ENCODE peak calls at places on chromosomes 2 and 18, in nine cellular contexts. L, D, E, S, X, J, H, P and M are unnamed samples.

GRCh38 chr2:68764041-68764780 is 29.6 kb downstream of the ARHGAP25 start:
- DNase-seq in D (no peak), H (no peak), L (no peak), X (no peak), E (no peak), S (no peak), P (no peak), J (no peak), M (no peak)

GRCh38 chr2:102253753-102254150 is 57.6 kb upstream of the IL1RL1 start:
- DNase-seq in H (no peak), J (no peak), L (no peak), D (peak), P (no peak), S (no peak), X (no peak), E (no peak), M (no peak)

GRCh38 chr18:57961876-57962505 is 82.0 kb upstream of the NEDD4L start:
- DNase-seq in J (no peak), X (no peak), P (no peak), D (no peak), H (peak), L (no peak), S (no peak), E (no peak), M (no peak)

GRCh38 chr2:230343747-230344146 is 16.8 kb downstream of the SP140L start:
- DNase-seq in H (no peak), X (no peak), E (no peak), D (no peak), J (no peak), L (no peak), S (no peak), P (no peak), M (no peak)

GRCh38 chr2:40394597-40394996 is 57.3 kb downstream of the SLC8A1 start:
- DNase-seq in P (no peak), X (no peak), L (no peak), S (no peak), H (no peak), E (no peak), D (no peak), J (no peak), M (no peak)

GRCh38 chr2:202154613-202155281 is 81.7 kb downstream of the KIAA2012 start:
- DNase-seq in J (no peak), H (no peak), P (no peak), D (no peak), L (no peak), S (no peak), E (no peak), X (no peak), M (no peak)

GRCh38 chr2:217653240-217653639 is 349.6 kb downstream of the TNS1 start:
- DNase-seq in J (no peak), L (no peak), E (no peak), H (peak), S (peak), P (peak), D (peak), X (peak), M (peak)

GRCh38 chr2:159773876-159774275 is 24.1 kb downstream of the CD302 start:
- DNase-seq in X (no peak), S (no peak), E (no peak), P (no peak), D (no peak), J (no peak), H (no peak), L (no peak), M (no peak)

GRCh38 chr2:42777883-42778805 is 14.2 kb upstream of the OXER1 start:
- DNase-seq in J (no peak), L (no peak), P (no peak), E (no peak), H (no peak), S (no peak), D (no peak), X (no peak), M (peak)

GRCh38 chr2:60213865-60214657 is 339.4 kb downstream of the BCL11A start:
- DNase-seq in D (peak), X (no peak), J (no peak), H (no peak), S (peak), P (no peak), L (no peak), E (no peak), M (no peak)

GRCh38 chr2:29326926-29327325 is 211.7 kb downstream of the CLIP4 start:
- DNase-seq in P (no peak), S (no peak), E (no peak), L (no peak), J (no peak), X (no peak), D (no peak), H (no peak), M (no peak)

GRCh38 chr2:180604077-180604476 is 376.3 kb upstream of the UBE2E3 start:
- DNase-seq in E (no peak), H (no peak), P (no peak), X (no peak), J (no peak), L (no peak), S (no peak), D (peak), M (no peak)

GRCh38 chr2:222927600-222927999 is 66.8 kb downstream of the ACSL3 start:
- DNase-seq in H (no peak), E (no peak), J (no peak), L (no peak), S (no peak), D (no peak), X (no peak), P (no peak), M (no peak)

GRCh38 chr18:61948196-61948800 is 55.5 kb upstream of the RNF152 start:
- DNase-seq in S (no peak), L (no peak), E (no peak), D (no peak), P (no peak), X (no peak), H (no peak), J (peak), M (no peak)

GRCh38 chr2:100274076-100274475 is 48.2 kb downstream of the LONRF2 start:
- DNase-seq in P (no peak), H (no peak), D (no peak), X (no peak), S (no peak), J (no peak), E (no peak), L (peak), M (no peak)

GRCh38 chr2:171490577-171490976 is 31.7 kb upstream of the CYBRD1 start:
- DNase-seq in E (no peak), D (no peak), J (no peak), P (no peak), H (peak), L (no peak), S (no peak), X (no peak), M (no peak)

GRCh38 chr18:5173216-5173615 is 23.8 kb downstream of the AKAIN1 start:
- DNase-seq in L (no peak), D (no peak), S (no peak), H (no peak), E (no peak), J (no peak), P (no peak), X (no peak), M (no peak)

GRCh38 chr2:201120500-201120899 is 4.5 kb downstream of the CFLAR start:
- DNase-seq in H (no peak), P (no peak), D (no peak), J (no peak), S (no peak), E (no peak), L (no peak), X (no peak), M (no peak)
- H3K4me3 ChIP-seq in H (peak), P (no peak), D (peak), J (no peak), S (peak), E (peak), L (no peak), X (peak), M (no peak)

GRCh38 chr2:201129044-201129505 is 13.1 kb downstream of the CFLAR start:
- DNase-seq in H (no peak), S (no peak), X (no peak), E (no peak), J (no peak), L (no peak), P (no peak), D (peak), M (no peak)

GRCh38 chr2:201126308-201127127 is 10.6 kb downstream of the CFLAR start:
- DNase-seq in H (no peak), S (no peak), P (no peak), L (no peak), E (no peak), J (no peak), X (no peak), D (peak), M (no peak)

GRCh38 chr2:201127570-201127969 is 11.6 kb downstream of the CFLAR start:
- DNase-seq in P (no peak), S (no peak), J (no peak), X (no peak), L (no peak), H (no peak), D (peak), E (no peak), M (peak)

GRCh38 chr2:201130524-201131186 is 14.7 kb downstream of the CFLAR start:
- DNase-seq in X (no peak), D (peak), E (no peak), H (peak), L (no peak), S (no peak), J (no peak), P (no peak), M (no peak)

DNA sequence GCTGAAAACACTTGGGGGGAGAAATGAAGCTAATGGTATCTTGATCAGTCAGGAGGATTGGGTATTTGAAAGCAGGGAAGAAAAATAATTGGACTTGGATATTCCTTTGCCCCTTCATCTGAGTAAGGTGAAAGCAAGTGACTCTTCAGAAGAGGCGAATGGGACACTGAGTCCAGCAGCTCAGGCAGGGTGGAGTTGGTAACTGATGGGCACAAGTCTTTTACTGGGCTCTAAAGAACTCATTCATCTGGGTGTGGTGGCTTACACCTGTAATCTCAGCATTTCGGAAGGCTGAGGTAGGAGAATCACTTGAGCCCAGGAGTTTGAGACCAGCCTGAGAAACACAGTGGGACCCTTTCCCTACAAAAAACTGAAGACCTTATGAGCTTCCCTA is 11.2 kb downstream of the CFLAR start:
- DNase-seq in S (no peak), E (no peak), L (no peak), P (no peak), H (no peak), D (no peak), X (no peak), J (no peak), M (no peak)
- H3K4me3 ChIP-seq in S (peak), E (peak), L (no peak), P (no peak), H (peak), D (peak), X (peak), J (no peak), M (no peak)

DNA sequence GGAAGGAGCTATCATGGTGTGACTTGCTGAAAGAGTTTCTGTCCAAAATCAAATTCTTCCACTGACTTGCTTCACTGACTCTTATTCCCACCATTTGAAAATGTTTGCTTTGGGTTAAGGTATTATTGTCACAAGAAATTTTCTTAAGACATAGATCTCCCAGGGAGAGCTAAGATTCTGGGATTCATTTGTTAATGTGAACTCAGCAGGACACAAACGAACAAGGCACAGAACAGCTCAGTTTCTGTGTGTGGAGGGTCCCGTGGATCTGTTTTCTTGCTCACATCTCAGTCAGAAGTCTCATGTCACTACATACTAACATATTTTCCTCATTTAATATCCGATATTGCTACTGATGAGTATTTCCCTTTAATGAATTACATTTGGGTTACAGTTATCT is 8.2 kb upstream of the HNRNPA3 start:
- DNase-seq in X (no peak), L (peak), E (no peak), H (no peak), P (no peak), S (no peak), J (no peak), D (no peak), M (no peak)
- H3K4me3 ChIP-seq in X (no peak), L (no peak), E (no peak), H (no peak), P (no peak), S (no peak), J (no peak), D (no peak), M (no peak)

GRCh38 chr2:240522406-240522805 is 35.4 kb downstream of the ANKMY1 start:
- DNase-seq in P (no peak), S (no peak), L (peak), D (no peak), H (peak), X (no peak), J (no peak), E (no peak), M (no peak)

GRCh38 chr2:240518981-240519380 is 38.8 kb downstream of the ANKMY1 start:
- DNase-seq in J (no peak), X (no peak), E (no peak), S (no peak), P (no peak), H (no peak), L (no peak), D (no peak), M (no peak)

GRCh38 chr2:240520974-240521350 is 36.8 kb downstream of the ANKMY1 start:
- DNase-seq in P (no peak), D (no peak), E (no peak), S (no peak), X (no peak), L (peak), J (no peak), H (peak), M (peak)

GRCh38 chr2:240519396-240520142 is 38.2 kb downstream of the ANKMY1 start:
- DNase-seq in P (no peak), X (no peak), J (no peak), D (peak), E (no peak), S (no peak), H (peak), L (peak), M (peak)

GRCh38 chr2:240520143-240520973 is 37.4 kb downstream of the ANKMY1 start:
- DNase-seq in L (peak), S (no peak), P (no peak), X (no peak), H (peak), E (no peak), J (no peak), D (no peak), M (peak)
- H3K4me3 ChIP-seq in L (peak), S (no peak), P (peak), X (no peak), H (peak), E (no peak), J (no peak), D (no peak), M (no peak)